ENCODE peak calls at places on chromosomes 2 and 18, in eight cellular contexts. One of them, this sample, is unnamed.

GRCh38 chr2:70513751-70514150 is 39.9 kb downstream of the TGFA start:
- DNase-seq in LoVo: no peak
- DNase-seq in uterus: no peak
- DNase-seq in NCI-H1436: no peak
- DNase-seq in stimulated activated CD8-positive, alpha-beta memory T cell treated with anti-CD3 and anti-CD28 coated beads, Interleukin-12 subunit alpha, Interleukin-12 subunit beta, amount 100 ng/mL, for 1 hour: no peak
- DNase-seq in AG09319: no peak
- DNase-seq in NCI-H1417: peak; percentile 16
- DNase-seq in HS-5: no peak
- DNase-seq in this sample: no peak

GRCh38 chr18:11761553-11761952 is 72.5 kb downstream of the GNAL start:
- DNase-seq in LoVo: no peak
- DNase-seq in NCI-H1436: no peak
- DNase-seq in uterus: no peak
- DNase-seq in AG09319: no peak
- DNase-seq in NCI-H1417: no peak
- DNase-seq in HS-5: no peak
- DNase-seq in stimulated activated CD8-positive, alpha-beta memory T cell treated with anti-CD3 and anti-CD28 coated beads, Interleukin-12 subunit alpha, Interleukin-12 subunit beta, amount 100 ng/mL, for 1 hour: no peak
- DNase-seq in this sample: no peak

GRCh38 chr18:73891572-73892421 is 255.8 kb downstream of the FBXO15 start:
- DNase-seq in stimulated activated CD8-positive, alpha-beta memory T cell treated with anti-CD3 and anti-CD28 coated beads, Interleukin-12 subunit alpha, Interleukin-12 subunit beta, amount 100 ng/mL, for 1 hour: no peak
- DNase-seq in NCI-H1417: no peak
- DNase-seq in HS-5: no peak
- DNase-seq in AG09319: no peak
- DNase-seq in NCI-H1436: no peak
- DNase-seq in LoVo: no peak
- DNase-seq in uterus: no peak
- DNase-seq in this sample: no peak

GRCh38 chr2:222358876-222359275 is 60.1 kb upstream of the PAX3 start:
- DNase-seq in LoVo: no peak
- DNase-seq in AG09319: no peak
- DNase-seq in HS-5: peak; percentile 34
- DNase-seq in NCI-H1417: no peak
- DNase-seq in stimulated activated CD8-positive, alpha-beta memory T cell treated with anti-CD3 and anti-CD28 coated beads, Interleukin-12 subunit alpha, Interleukin-12 subunit beta, amount 100 ng/mL, for 1 hour: no peak
- DNase-seq in NCI-H1436: no peak
- DNase-seq in uterus: no peak
- DNase-seq in this sample: no peak

GRCh38 chr2:191013617-191013875 is 425 bp downstream of the STAT1 start:
- DNase-seq in stimulated activated CD8-positive, alpha-beta memory T cell treated with anti-CD3 and anti-CD28 coated beads, Interleukin-12 subunit alpha, Interleukin-12 subunit beta, amount 100 ng/mL, for 1 hour: no peak
- DNase-seq in HS-5: peak; percentile 18
- DNase-seq in NCI-H1436: no peak
- DNase-seq in LoVo: no peak
- DNase-seq in uterus: no peak
- DNase-seq in NCI-H1417: peak; percentile 13
- DNase-seq in AG09319: no peak
- DNase-seq in this sample: no peak

GRCh38 chr2:45892757-45893156 is 241.3 kb downstream of the PRKCE start:
- DNase-seq in LoVo: no peak
- DNase-seq in AG09319: no peak
- DNase-seq in stimulated activated CD8-positive, alpha-beta memory T cell treated with anti-CD3 and anti-CD28 coated beads, Interleukin-12 subunit alpha, Interleukin-12 subunit beta, amount 100 ng/mL, for 1 hour: no peak
- DNase-seq in NCI-H1436: no peak
- DNase-seq in NCI-H1417: peak; percentile 92
- DNase-seq in HS-5: no peak
- DNase-seq in uterus: no peak
- DNase-seq in this sample: no peak

GRCh38 chr18:8705280-8705940 is at the start of gene MTCL1:
- DNase-seq in uterus: no peak
- DNase-seq in NCI-H1436: peak; percentile 64
- DNase-seq in HS-5: no peak
- DNase-seq in AG09319: no peak
- DNase-seq in stimulated activated CD8-positive, alpha-beta memory T cell treated with anti-CD3 and anti-CD28 coated beads, Interleukin-12 subunit alpha, Interleukin-12 subunit beta, amount 100 ng/mL, for 1 hour: no peak
- DNase-seq in NCI-H1417: peak; percentile 57
- DNase-seq in LoVo: peak; percentile 59
- DNase-seq in this sample: no peak

GRCh38 chr2:200438251-200438650 is 71.6 kb downstream of the KCTD18 start:
- DNase-seq in stimulated activated CD8-positive, alpha-beta memory T cell treated with anti-CD3 and anti-CD28 coated beads, Interleukin-12 subunit alpha, Interleukin-12 subunit beta, amount 100 ng/mL, for 1 hour: no peak
- DNase-seq in AG09319: no peak
- DNase-seq in HS-5: no peak
- DNase-seq in LoVo: no peak
- DNase-seq in NCI-H1417: no peak
- DNase-seq in uterus: no peak
- DNase-seq in NCI-H1436: no peak
- DNase-seq in this sample: no peak